ENCODE peak calls at places on chromosomes 1 and 21, in ten cellular contexts. S, R, K, O, U, Z, M, Q, C and H are unnamed samples.
A peak's percentile ranks its signal among the peaks of the same experiment; 100 is the strongest.

GRCh38 chr1:157773723-157774350 is 3.1 kb downstream of the FCRL2 start:
- DNase-seq in S (no peak), R (no peak), K (peak; percentile 36), O (no peak), U (no peak), Z (no peak), M (no peak), Q (peak; percentile 88), C (peak; percentile 37), H (no peak)

GRCh38 chr1:117529683-117530082 is 76.2 kb upstream of the TENT5C start:
- DNase-seq in S (no peak), R (no peak), K (no peak), O (no peak), U (no peak), Z (no peak), M (no peak), Q (no peak), C (no peak), H (no peak)

GRCh38 chr1:180262628-180263488 is 32.8 kb downstream of the LHX4 start:
- DNase-seq in S (no peak), R (peak; percentile 54), K (no peak), O (no peak), U (no peak), Z (no peak), M (no peak), Q (no peak), C (no peak), H (no peak)

GRCh38 chr1:154423303-154423987 is 18.3 kb downstream of the IL6R start:
- DNase-seq in S (no peak), R (peak; percentile 32), K (no peak), O (no peak), U (peak; percentile 46), Z (no peak), M (no peak), Q (no peak), C (no peak), H (no peak)

GRCh38 chr1:232992227-232992626 is 41.8 kb downstream of the NTPCR start:
- DNase-seq in S (no peak), R (no peak), K (no peak), O (no peak), U (no peak), Z (no peak), M (no peak), Q (no peak), C (no peak), H (no peak)

GRCh38 chr1:100868364-100868995 is 26.2 kb downstream of the EXTL2 start:
- DNase-seq in S (no peak), R (peak; percentile 80), K (no peak), O (no peak), U (peak; percentile 70), Z (no peak), M (peak; percentile 19), Q (peak; percentile 44), C (peak; percentile 54), H (no peak)

GRCh38 chr1:245398180-245398579 is 243.4 kb downstream of the KIF26B start:
- DNase-seq in S (no peak), R (no peak), K (no peak), O (no peak), U (no peak), Z (no peak), M (no peak), Q (no peak), C (no peak), H (no peak)

GRCh38 chr1:235882816-235883215 is 16.1 kb upstream of the LYST start:
- DNase-seq in S (no peak), R (peak; percentile 45), K (no peak), O (no peak), U (no peak), Z (no peak), M (no peak), Q (no peak), C (no peak), H (peak; percentile 51)

GRCh38 chr1:18351735-18352134 is 129.0 kb upstream of the KLHDC7A start:
- DNase-seq in S (no peak), R (no peak), K (no peak), O (no peak), U (no peak), Z (no peak), M (no peak), Q (no peak), C (no peak), H (no peak)

GRCh38 chr1:60970081-60970509 is 112.3 kb upstream of the NFIA start:
- DNase-seq in S (no peak), R (peak; percentile 71), K (no peak), O (no peak), U (peak; percentile 23), Z (no peak), M (no peak), Q (peak; percentile 4), C (no peak), H (no peak)

GRCh38 chr1:24966724-24967346 is 36.8 kb upstream of the RUNX3 start:
- DNase-seq in S (no peak), R (peak; percentile 87), K (peak; percentile 74), O (no peak), U (peak; percentile 93), Z (no peak), M (no peak), Q (no peak), C (peak; percentile 89), H (no peak)

GRCh38 chr1:105023719-105024118 is 1274.0 kb downstream of the AMY1C start:
- DNase-seq in S (no peak), R (no peak), K (no peak), O (no peak), U (no peak), Z (no peak), M (no peak), Q (no peak), C (no peak), H (no peak)

GRCh38 chr1:105027838-105028471 is 1278.3 kb downstream of the AMY1C start:
- DNase-seq in S (no peak), R (no peak), K (no peak), O (no peak), U (no peak), Z (no peak), M (no peak), Q (peak; percentile 45), C (peak; percentile 43), H (no peak)
- TF ChIP-seq CTCF in S (no peak), R (no peak), K (no peak), O (no peak), U (no peak), Z (no peak), M (no peak), Q (peak; percentile 80), C (peak; percentile 17), H (peak; percentile 42)

DNA sequence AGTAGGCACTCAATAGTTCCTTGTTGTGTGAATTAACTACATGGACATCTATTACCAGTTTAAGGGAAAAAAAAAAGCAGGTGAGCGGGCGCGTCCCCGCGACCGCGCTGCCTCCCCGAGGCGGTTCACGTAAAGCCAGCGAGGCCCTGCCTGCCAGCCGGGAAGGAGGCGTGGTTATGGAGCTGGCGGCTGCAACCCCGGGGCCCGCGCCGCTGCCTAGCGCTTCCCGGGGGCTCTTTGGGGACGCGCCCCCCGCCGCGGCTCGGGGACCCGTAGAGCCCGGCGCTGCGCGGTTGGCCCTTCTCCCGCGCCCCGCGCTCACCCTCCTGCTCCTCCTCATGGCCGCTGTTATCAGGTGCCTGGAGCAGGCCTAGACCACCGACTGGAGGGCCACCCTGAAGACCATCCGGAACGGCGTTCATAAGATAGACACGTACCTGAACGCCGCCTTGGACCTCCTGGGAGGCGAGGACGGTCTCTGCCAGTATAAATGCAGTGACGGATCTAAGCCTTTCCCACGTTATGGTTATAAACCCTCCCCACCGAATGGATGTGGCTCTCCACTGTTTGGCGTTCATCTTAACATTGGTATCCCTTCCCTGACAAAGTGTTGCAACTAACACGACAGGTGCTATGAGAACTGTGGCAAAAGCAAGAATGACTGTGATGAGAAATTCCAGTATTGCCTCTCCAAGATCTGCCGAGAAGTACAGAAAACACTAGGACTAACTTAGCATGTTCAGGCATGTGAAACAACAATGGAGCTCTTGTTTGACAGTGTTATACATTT is 2.6 kb upstream of the CC2D1B start:
- DNase-seq in S (no peak), R (peak; percentile 50), K (peak; percentile 78), O (peak; percentile 44), U (peak; percentile 32), Z (no peak), M (no peak), Q (no peak), C (peak; percentile 56), H (no peak)
- TF ChIP-seq CTCF in S (peak; percentile 30), R (peak; percentile 41), K (no peak), O (peak; percentile 5), U (peak; percentile 26), Z (no peak), M (peak; percentile 15), Q (no peak), C (no peak), H (no peak)

DNA sequence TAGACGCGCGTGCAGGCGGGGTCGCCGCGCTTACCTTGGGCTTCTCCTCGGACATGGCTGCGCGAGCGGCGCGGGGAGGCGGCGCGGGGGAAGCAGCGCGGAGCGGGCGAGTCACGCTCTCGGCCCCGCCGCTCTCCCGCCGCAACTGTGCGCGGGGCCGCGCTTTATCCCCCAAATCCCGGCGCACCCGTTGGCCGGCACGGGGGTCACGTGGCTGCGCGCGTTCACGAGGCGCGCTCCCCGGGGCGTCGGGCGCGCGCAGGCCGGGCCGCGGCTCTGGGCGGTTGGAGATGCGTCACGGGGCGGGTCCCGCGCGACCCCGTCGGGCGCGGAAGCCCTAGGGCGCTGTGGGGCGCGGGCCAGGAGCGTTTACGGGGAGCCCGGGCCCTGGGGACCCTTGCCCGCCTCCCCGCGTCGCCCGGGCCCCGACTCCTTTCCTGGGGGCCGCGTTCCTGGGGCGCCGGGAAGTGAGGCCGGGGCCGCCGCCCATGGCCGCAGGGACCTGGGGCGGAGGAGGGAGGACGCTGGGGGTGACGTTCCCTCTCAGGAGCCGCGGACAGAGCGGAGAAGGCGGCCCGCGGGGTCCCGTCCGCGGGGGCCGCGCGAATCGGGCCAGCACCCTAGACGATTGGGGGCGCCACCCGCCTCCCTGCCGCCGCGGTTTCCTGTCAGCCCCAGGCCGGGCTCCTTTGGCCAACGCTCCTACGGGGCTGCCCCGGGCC is at the start of gene SUMO3:
- DNase-seq in S (peak; percentile 71), R (peak; percentile 83), K (peak; percentile 98), O (peak; percentile 86), U (peak; percentile 76), Z (peak; percentile 85), M (no peak), Q (peak; percentile 88), C (peak; percentile 93), H (peak; percentile 94)
- TF ChIP-seq CTCF in S (no peak), R (no peak), K (no peak), O (no peak), U (no peak), Z (no peak), M (no peak), Q (no peak), C (peak; percentile 9), H (no peak)

DNA sequence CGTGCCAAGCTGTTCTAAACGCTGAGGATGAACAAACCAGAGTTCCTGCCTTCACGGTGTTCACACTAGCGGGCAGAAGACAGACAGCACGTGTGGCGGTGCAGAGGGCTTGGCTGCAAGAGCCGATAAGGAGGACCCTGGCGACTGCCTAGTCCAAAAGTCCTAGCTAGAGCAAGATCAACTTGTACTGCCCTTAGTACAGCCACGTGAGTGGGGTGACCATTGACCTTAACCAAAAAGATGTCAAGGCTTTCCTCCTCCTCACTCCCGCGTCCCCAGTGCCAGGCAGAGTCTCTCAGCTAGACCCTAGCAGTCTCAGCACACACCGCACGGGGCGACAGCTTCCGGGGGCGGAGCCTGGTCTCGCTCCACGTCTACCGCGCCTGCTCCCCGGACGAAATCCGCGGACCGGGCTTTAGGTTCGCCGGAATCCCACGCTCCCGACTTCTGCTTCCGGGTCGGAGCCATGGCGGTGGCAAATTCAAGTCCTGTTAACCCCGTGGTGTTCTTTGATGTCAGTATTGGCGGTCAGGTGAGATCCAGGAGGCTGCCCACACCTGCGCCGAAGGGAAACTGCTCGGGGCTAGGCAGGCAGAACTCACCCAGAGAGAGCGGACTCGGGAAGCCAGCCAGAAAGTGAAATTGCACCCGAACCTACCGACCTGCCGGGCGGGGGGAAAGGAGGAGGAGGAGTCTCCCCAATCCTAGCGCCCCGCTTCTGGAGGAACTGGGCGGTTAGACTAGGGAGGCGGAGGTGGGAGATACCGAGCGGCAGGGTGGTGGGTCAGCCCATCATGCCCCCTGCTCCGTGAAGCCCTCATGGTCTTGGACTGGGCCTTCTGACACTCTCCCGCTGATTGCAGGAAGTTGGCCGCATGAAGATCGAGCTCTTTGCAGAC is at the start of gene PPIH:
- DNase-seq in S (peak; percentile 90), R (peak; percentile 93), K (peak; percentile 88), O (peak; percentile 95), U (peak; percentile 88), Z (peak; percentile 95), M (peak; percentile 34), Q (peak; percentile 95), C (peak; percentile 95), H (peak; percentile 96)
- TF ChIP-seq CTCF in S (peak; percentile 43), R (peak; percentile 29), K (no peak), O (peak; percentile 44), U (peak; percentile 24), Z (no peak), M (peak; percentile 37), Q (peak; percentile 18), C (peak; percentile 19), H (peak; percentile 26)